ENCODE peak calls at places on chromosomes 13 and 19, in seven cellular contexts. F, W, V, J, S, A and N are unnamed samples.

GRCh38 chr13:24050292-24050711 is 110.2 kb upstream of the SPATA13 start:
- DNase-seq in F (no peak), W (no peak), V (peak), J (peak), S (no peak), A (peak), N (peak)

GRCh38 chr19:48329167-48329891 is 4.0 kb downstream of the EMP3 start:
- DNase-seq in F (peak), W (peak), V (no peak), J (peak), S (no peak), A (peak), N (peak)

GRCh38 chr13:103272770-103273169 is 206.6 kb upstream of the SLC10A2 start:
- DNase-seq in F (no peak), W (no peak), V (no peak), J (no peak), S (no peak), A (no peak), N (no peak)

GRCh38 chr19:54125713-54126112 is 10.2 kb downstream of the PRPF31 start:
- DNase-seq in F (no peak), W (no peak), V (no peak), J (no peak), S (no peak), A (no peak), N (no peak)

GRCh38 chr19:48468806-48469055 is 438 bp upstream of the CYTH2 start:
- DNase-seq in F (no peak), W (no peak), V (no peak), J (no peak), S (no peak), A (no peak), N (no peak)

GRCh38 chr19:34085336-34085735 is 87.0 kb upstream of the LSM14A start:
- DNase-seq in F (no peak), W (no peak), V (no peak), J (no peak), S (no peak), A (no peak), N (no peak)

GRCh38 chr19:14167013-14167593 is 30.7 kb upstream of the ASF1B start:
- DNase-seq in F (no peak), W (no peak), V (no peak), J (no peak), S (no peak), A (no peak), N (no peak)

GRCh38 chr19:18232540-18233223 is 6.4 kb upstream of the PDE4C start:
- DNase-seq in F (no peak), W (no peak), V (no peak), J (no peak), S (no peak), A (no peak), N (no peak)

GRCh38 chr19:10270616-10271394 is at the start of gene ICAM1:
- DNase-seq in F (peak), W (peak), V (peak), J (peak), S (peak), A (peak), N (no peak)

GRCh38 chr13:88622362-88622973 is 951.3 kb downstream of the SLITRK5 start:
- DNase-seq in F (no peak), W (no peak), V (no peak), J (no peak), S (no peak), A (no peak), N (no peak)

GRCh38 chr19:27966390-27966816 is 1246.5 kb downstream of the UQCRFS1 start:
- DNase-seq in F (no peak), W (peak), V (no peak), J (peak), S (no peak), A (peak), N (no peak)

GRCh38 chr13:102774596-102775375 is 1.2 kb upstream of the TEX30 start:
- DNase-seq in F (no peak), W (no peak), V (no peak), J (no peak), S (no peak), A (no peak), N (no peak)

GRCh38 chr19:16520986-16521624 is 21.1 kb downstream of the CHERP start:
- DNase-seq in F (no peak), W (no peak), V (no peak), J (no peak), S (no peak), A (no peak), N (no peak)

GRCh38 chr19:3868770-3869456 is at the start of gene ZFR2:
- DNase-seq in F (no peak), W (no peak), V (no peak), J (no peak), S (no peak), A (no peak), N (no peak)